ENCODE peak calls at places on chromosomes 7 and 10, in seven cellular contexts. A is hepatocyte, T is esophagus squamous epithelium, R is endothelial cell of umbilical vein, Q is endodermal cell, C is aorta, L is sigmoid colon. K is an unnamed sample.

GRCh38 chr7:27245798-27246691 is 3.4 kb downstream of the EVX1 start:
- DNase-seq in A (no peak), T (no peak), R (no peak), Q (peak; percentile 86), C (no peak), L (no peak), K (no peak)

GRCh38 chr7:24540956-24541355 is 32.3 kb upstream of the PALS2 start:
- DNase-seq in A (no peak), T (no peak), R (no peak), Q (no peak), C (no peak), L (no peak), K (no peak)

GRCh38 chr7:36396150-36396549 is 6.5 kb downstream of the ANLN start:
- DNase-seq in A (peak; percentile 23), T (no peak), R (no peak), Q (no peak), C (no peak), L (no peak), K (no peak)

GRCh38 chr7:155184923-155185322 is 112.8 kb upstream of the INSIG1 start:
- DNase-seq in A (no peak), T (no peak), R (no peak), Q (peak; percentile 7), C (no peak), L (no peak), K (no peak)

GRCh38 chr10:117511601-117512390 is 30.8 kb upstream of the EMX2 start:
- DNase-seq in A (no peak), T (no peak), R (no peak), Q (peak; percentile 33), C (no peak), L (peak; percentile 46), K (no peak)

GRCh38 chr7:17546206-17546998 is 247.9 kb downstream of the AHR start:
- DNase-seq in A (no peak), T (no peak), R (peak; percentile 50), Q (no peak), C (no peak), L (no peak), K (no peak)

GRCh38 chr10:73810358-73810734 is 1.1 kb downstream of the NDST2 start:
- DNase-seq in A (no peak), T (no peak), R (no peak), Q (no peak), C (no peak), L (no peak), K (no peak)

GRCh38 chr10:72954596-72955569 is at the start of gene PLA2G12B:
- DNase-seq in A (peak; percentile 81), T (no peak), R (no peak), Q (no peak), C (no peak), L (no peak), K (peak; percentile 44)

GRCh38 chr10:25565570-25565969 is 368.5 kb upstream of the MYO3A start:
- DNase-seq in A (no peak), T (no peak), R (no peak), Q (peak; percentile 55), C (no peak), L (no peak), K (no peak)

GRCh38 chr7:140230862-140231778 is 54.3 kb upstream of the KDM7A start:
- DNase-seq in A (peak; percentile 42), T (no peak), R (peak; percentile 49), Q (peak; percentile 98), C (peak; percentile 68), L (peak; percentile 76), K (peak; percentile 85)

GRCh38 chr10:15864419-15864818 is 4.1 kb upstream of the MINDY3 start:
- DNase-seq in A (no peak), T (no peak), R (no peak), Q (no peak), C (no peak), L (no peak), K (no peak)

GRCh38 chr7:43294080-43294630 is 181.7 kb downstream of the HECW1 start:
- DNase-seq in A (peak; percentile 65), T (no peak), R (no peak), Q (peak; percentile 88), C (no peak), L (peak; percentile 72), K (no peak)

GRCh38 chr7:91168766-91169518 is 95.3 kb upstream of the FZD1 start:
- DNase-seq in A (no peak), T (no peak), R (no peak), Q (no peak), C (no peak), L (no peak), K (no peak)

GRCh38 chr10:46523119-46523880 is 33.2 kb downstream of the GPRIN2 start:
- DNase-seq in A (no peak), T (no peak), R (no peak), Q (peak; percentile 54), C (peak; percentile 69), L (peak; percentile 65), K (no peak)

GRCh38 chr10:26944261-26944882 is 83.6 kb upstream of the ABI1 start:
- DNase-seq in A (no peak), T (no peak), R (no peak), Q (no peak), C (no peak), L (no peak), K (no peak)

GRCh38 chr7:18505870-18506460 is 10.4 kb downstream of the HDAC9 start:
- DNase-seq in A (peak; percentile 7), T (no peak), R (no peak), Q (no peak), C (no peak), L (no peak), K (no peak)

GRCh38 chr10:104299031-104299904 is 30.3 kb downstream of the GSTO2 start:
- DNase-seq in A (no peak), T (no peak), R (peak; percentile 56), Q (no peak), C (no peak), L (no peak), K (no peak)

GRCh38 chr7:98613601-98614425 is 3.3 kb upstream of the NPTX2 start:
- DNase-seq in A (peak; percentile 67), T (no peak), R (no peak), Q (peak; percentile 78), C (no peak), L (no peak), K (no peak)

GRCh38 chr10:98269435-98269912 is 1.5 kb upstream of the LOXL4 start:
- DNase-seq in A (peak; percentile 67), T (no peak), R (peak; percentile 43), Q (peak; percentile 84), C (peak; percentile 93), L (peak; percentile 89), K (peak; percentile 25)

DNA sequence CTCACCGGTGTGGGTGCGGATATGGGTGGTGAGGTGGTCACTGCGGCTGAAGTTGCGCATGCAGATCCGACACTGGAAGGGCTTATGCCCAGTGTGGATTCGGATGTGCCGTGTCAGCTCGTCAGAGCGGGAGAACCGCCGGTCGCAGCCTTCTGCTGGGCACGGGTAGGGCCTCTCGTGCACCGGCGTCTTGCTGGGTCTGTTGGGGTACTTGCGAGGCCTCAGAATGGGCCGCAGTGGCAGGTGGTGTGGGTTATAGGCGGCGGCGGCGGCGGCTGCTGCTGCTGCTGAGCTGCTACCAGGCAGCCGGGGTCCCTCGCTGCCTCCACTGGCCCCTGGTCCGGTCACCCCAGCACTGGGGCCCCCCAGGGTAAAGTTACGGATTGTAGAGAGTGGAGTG is 2.7 kb downstream of the EGR2 start:
- DNase-seq in A (no peak), T (no peak), R (no peak), Q (no peak), C (no peak), L (no peak), K (no peak)
- H3K27me3 ChIP-seq in A (peaks cover 41% of the 10 kb centered on the region), T (peaks cover 12% of the 10 kb centered on the region), R (peaks cover 30% of the 10 kb centered on the region), Q (peaks cover 71% of the 10 kb centered on the region), C (no peaks in the 10 kb centered on the region), L (peaks cover 10% of the 10 kb centered on the region), K (peaks cover 38% of the 10 kb centered on the region)

DNA sequence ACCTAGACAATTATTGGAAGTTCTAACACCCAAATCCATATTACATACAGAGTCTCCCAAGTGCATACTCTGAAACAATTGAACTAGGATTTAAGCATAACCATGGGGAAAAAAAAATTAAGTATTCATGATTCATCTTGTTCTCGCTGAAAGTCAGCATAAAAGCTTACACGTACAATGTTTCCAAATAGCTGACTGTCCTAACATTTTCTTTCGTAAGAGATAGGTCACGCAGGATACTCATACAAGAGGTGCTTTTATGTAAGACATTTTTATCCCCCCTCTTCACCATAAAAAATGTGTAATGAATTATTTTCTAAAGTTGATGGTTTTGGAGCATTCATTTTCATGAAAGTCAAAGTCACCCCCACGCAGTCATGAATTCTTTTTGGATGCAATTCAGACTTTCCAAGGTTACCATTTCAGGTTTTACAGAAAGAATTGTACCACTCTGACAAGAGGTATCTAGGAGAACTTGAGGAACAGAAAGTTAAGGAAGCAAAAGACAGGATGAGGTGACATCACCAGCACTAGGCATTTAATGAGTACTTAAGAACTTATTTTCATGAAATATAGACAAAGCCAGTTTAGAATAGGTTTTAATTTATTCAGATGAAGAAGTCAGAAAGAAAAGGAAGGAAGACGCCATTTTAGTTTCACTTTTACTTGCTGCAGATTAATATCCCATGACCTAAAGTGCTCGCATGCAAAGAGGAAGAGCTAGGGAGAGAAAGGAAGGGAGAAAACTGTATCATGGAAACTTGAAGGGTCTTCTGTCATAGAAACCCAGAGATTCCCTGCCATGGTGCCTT is 55.8 kb downstream of the TMEM26 start:
- DNase-seq in A (no peak), T (no peak), R (peak; percentile 49), Q (no peak), C (no peak), L (no peak), K (no peak)
- H3K4me3 ChIP-seq in A (no peak overlapping the region), T (peak overlapping the region; percentile 24), R (peak overlapping the region; percentile 19), Q (no peak overlapping the region), C (peak overlapping the region; percentile 31), L (peak overlapping the region; percentile 36), K (no peak overlapping the region)

GRCh38 chr10:81817611-81818160 is 57.3 kb upstream of the NRG3 start:
- DNase-seq in A (no peak), T (no peak), R (no peak), Q (no peak), C (no peak), L (no peak), K (no peak)

GRCh38 chr10:81820418-81820817 is 54.6 kb upstream of the NRG3 start:
- DNase-seq in A (peak; percentile 48), T (no peak), R (peak; percentile 7), Q (no peak), C (no peak), L (no peak), K (no peak)

GRCh38 chr10:81814842-81815241 is 60.2 kb upstream of the NRG3 start:
- DNase-seq in A (no peak), T (no peak), R (no peak), Q (no peak), C (no peak), L (no peak), K (no peak)
- H3K9me3 ChIP-seq in A (no peaks in the 10 kb centered on the region), T (no peaks in the 10 kb centered on the region), R (no peaks in the 10 kb centered on the region), Q (peaks cover 8% of the 10 kb centered on the region), C (no peaks in the 10 kb centered on the region), L (no peaks in the 10 kb centered on the region), K (no peaks in the 10 kb centered on the region)

DNA sequence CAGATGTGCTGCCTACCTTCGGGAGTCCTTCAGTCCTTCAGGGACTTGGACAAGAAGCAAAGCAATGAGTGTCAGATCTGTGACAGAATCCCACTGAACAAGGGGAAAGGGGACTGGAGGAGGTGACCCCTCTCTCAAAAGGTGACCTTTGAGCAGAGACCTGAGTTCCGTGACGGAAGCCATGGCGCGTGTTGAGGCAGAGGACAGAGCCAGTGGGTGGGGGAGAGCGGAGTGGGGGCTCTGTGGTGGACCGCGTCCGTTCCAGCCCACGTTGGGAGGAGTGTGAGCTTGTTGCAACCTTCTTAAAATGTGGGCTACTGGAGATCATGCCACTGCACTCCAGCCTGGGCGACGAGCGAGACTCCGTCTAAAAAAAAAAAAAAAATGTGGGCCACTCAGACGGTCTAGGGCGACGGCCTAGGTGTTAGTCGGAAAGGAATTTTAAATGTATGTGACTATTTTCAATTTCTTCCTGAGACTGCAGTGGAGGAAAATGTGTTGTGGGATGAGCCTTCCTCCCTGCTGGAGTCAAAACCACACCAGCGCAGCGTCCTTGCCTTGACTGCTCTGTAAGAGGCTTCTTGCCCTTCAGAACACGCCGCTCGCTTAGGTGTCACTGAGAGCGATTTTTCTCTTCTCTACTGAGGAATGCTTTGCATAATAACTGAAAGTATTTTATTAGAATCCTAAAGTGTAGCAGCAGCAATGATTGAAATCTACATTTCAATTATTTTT is 272.7 kb downstream of the CELF2 start:
- DNase-seq in A (no peak), T (no peak), R (no peak), Q (no peak), C (no peak), L (no peak), K (no peak)
- H3K27me3 ChIP-seq in A (no peaks in the 10 kb centered on the region), T (no peaks in the 10 kb centered on the region), R (no peaks in the 10 kb centered on the region), Q (no peaks in the 10 kb centered on the region), C (no peaks in the 10 kb centered on the region), L (no peaks in the 10 kb centered on the region), K (no peaks in the 10 kb centered on the region)

K was measured in BE2C.